ENCODE peak calls at places on chromosomes 7 and 10, in six cellular contexts. One of them, this sample, is unnamed.

GRCh38 chr7:24669971-24670591 is 87.2 kb downstream of the GSDME start:
- DNase-seq in Daoy: no peak
- DNase-seq in stimulated activated CD4-positive, alpha-beta T cell treated with anti-CD3 and anti-CD28 coated beads, Interleukin-15, amount 100 ng/mL, for 1 hour: no peak
- DNase-seq in SHP77: no peak
- DNase-seq in fibroblast of lung: no peak
- DNase-seq in activated CD4-positive, alpha-beta T cell treated with anti-CD3 and anti-CD28 coated beads for 24 hours: no peak
- DNase-seq in this sample: no peak

GRCh38 chr10:9596368-9596920 is 1421.2 kb upstream of the CELF2 start:
- DNase-seq in Daoy: peak
- DNase-seq in fibroblast of lung: peak
- DNase-seq in activated CD4-positive, alpha-beta T cell treated with anti-CD3 and anti-CD28 coated beads for 24 hours: no peak
- DNase-seq in SHP77: no peak
- DNase-seq in stimulated activated CD4-positive, alpha-beta T cell treated with anti-CD3 and anti-CD28 coated beads, Interleukin-15, amount 100 ng/mL, for 1 hour: no peak
- DNase-seq in this sample: no peak

GRCh38 chr7:13282377-13282980 is 595.0 kb downstream of the ARL4A start:
- DNase-seq in SHP77: peak
- DNase-seq in activated CD4-positive, alpha-beta T cell treated with anti-CD3 and anti-CD28 coated beads for 24 hours: no peak
- DNase-seq in fibroblast of lung: peak
- DNase-seq in Daoy: peak
- DNase-seq in stimulated activated CD4-positive, alpha-beta T cell treated with anti-CD3 and anti-CD28 coated beads, Interleukin-15, amount 100 ng/mL, for 1 hour: no peak
- DNase-seq in this sample: no peak

GRCh38 chr7:98341106-98341505 is 59.6 kb downstream of the BRI3 start:
- DNase-seq in SHP77: no peak
- DNase-seq in Daoy: no peak
- DNase-seq in activated CD4-positive, alpha-beta T cell treated with anti-CD3 and anti-CD28 coated beads for 24 hours: no peak
- DNase-seq in stimulated activated CD4-positive, alpha-beta T cell treated with anti-CD3 and anti-CD28 coated beads, Interleukin-15, amount 100 ng/mL, for 1 hour: no peak
- DNase-seq in fibroblast of lung: peak
- DNase-seq in this sample: no peak

GRCh38 chr10:123997486-123998196 is 95.8 kb downstream of the CHST15 start:
- DNase-seq in stimulated activated CD4-positive, alpha-beta T cell treated with anti-CD3 and anti-CD28 coated beads, Interleukin-15, amount 100 ng/mL, for 1 hour: no peak
- DNase-seq in fibroblast of lung: peak
- DNase-seq in Daoy: peak
- DNase-seq in activated CD4-positive, alpha-beta T cell treated with anti-CD3 and anti-CD28 coated beads for 24 hours: no peak
- DNase-seq in SHP77: no peak
- DNase-seq in this sample: peak

GRCh38 chr7:25967278-25968204 is 184.5 kb upstream of the NFE2L3 start:
- DNase-seq in activated CD4-positive, alpha-beta T cell treated with anti-CD3 and anti-CD28 coated beads for 24 hours: no peak
- DNase-seq in fibroblast of lung: no peak
- DNase-seq in stimulated activated CD4-positive, alpha-beta T cell treated with anti-CD3 and anti-CD28 coated beads, Interleukin-15, amount 100 ng/mL, for 1 hour: no peak
- DNase-seq in SHP77: no peak
- DNase-seq in Daoy: no peak
- DNase-seq in this sample: peak

GRCh38 chr7:76225379-76225778 is 23.7 kb downstream of the SRRM3 start:
- DNase-seq in SHP77: no peak
- DNase-seq in activated CD4-positive, alpha-beta T cell treated with anti-CD3 and anti-CD28 coated beads for 24 hours: no peak
- DNase-seq in fibroblast of lung: peak
- DNase-seq in stimulated activated CD4-positive, alpha-beta T cell treated with anti-CD3 and anti-CD28 coated beads, Interleukin-15, amount 100 ng/mL, for 1 hour: no peak
- DNase-seq in Daoy: peak
- DNase-seq in this sample: peak

GRCh38 chr10:131002031-131002861 is 309.3 kb downstream of the TCERG1L start:
- DNase-seq in Daoy: no peak
- DNase-seq in fibroblast of lung: no peak
- DNase-seq in stimulated activated CD4-positive, alpha-beta T cell treated with anti-CD3 and anti-CD28 coated beads, Interleukin-15, amount 100 ng/mL, for 1 hour: no peak
- DNase-seq in SHP77: no peak
- DNase-seq in activated CD4-positive, alpha-beta T cell treated with anti-CD3 and anti-CD28 coated beads for 24 hours: no peak
- DNase-seq in this sample: peak

GRCh38 chr10:88874271-88874670 is 5.8 kb upstream of the STAMBPL1 start:
- DNase-seq in activated CD4-positive, alpha-beta T cell treated with anti-CD3 and anti-CD28 coated beads for 24 hours: no peak
- DNase-seq in SHP77: no peak
- DNase-seq in stimulated activated CD4-positive, alpha-beta T cell treated with anti-CD3 and anti-CD28 coated beads, Interleukin-15, amount 100 ng/mL, for 1 hour: no peak
- DNase-seq in Daoy: no peak
- DNase-seq in fibroblast of lung: peak
- DNase-seq in this sample: no peak